ENCODE peak calls at places on chromosomes 3 and 15, in seven cellular contexts. F, O, R, C, E, Q and N are unnamed samples.

GRCh38 chr3:172061724-172062184 is 22.4 kb downstream of the FNDC3B start:
- DNase-seq in Q (no peak), O (no peak), C (no peak), E (no peak), F (peak), R (no peak), N (no peak)

GRCh38 chr3:43413676-43414368 is 127.5 kb downstream of the SNRK start:
- DNase-seq in C (no peak), F (no peak), E (no peak), Q (peak), R (no peak), O (no peak), N (no peak)

GRCh38 chr3:127887321-127887720 is 27.7 kb upstream of the KBTBD12 start:
- DNase-seq in F (no peak), C (no peak), E (no peak), O (no peak), R (no peak), Q (no peak), N (no peak)

GRCh38 chr3:71057526-71057894 is 526.0 kb downstream of the FOXP1 start:
- DNase-seq in R (no peak), E (no peak), Q (no peak), F (no peak), C (no peak), O (no peak), N (peak)

GRCh38 chr3:116849261-116849688 is 139.7 kb downstream of the TUSC7 start:
- DNase-seq in C (no peak), O (no peak), R (no peak), Q (no peak), F (no peak), E (no peak), N (no peak)

GRCh38 chr15:95912280-95912625 is 418.2 kb upstream of the NR2F2 start:
- DNase-seq in Q (no peak), F (no peak), C (no peak), R (no peak), O (no peak), E (no peak), N (no peak)

GRCh38 chr3:177367783-177368182 is 170.5 kb upstream of the TBL1XR1 start:
- DNase-seq in F (no peak), Q (no peak), E (no peak), O (no peak), R (no peak), C (no peak), N (no peak)

GRCh38 chr3:135448520-135448919 is 517.0 kb upstream of the PPP2R3A start:
- DNase-seq in R (no peak), Q (no peak), F (no peak), E (no peak), O (no peak), C (no peak), N (no peak)

GRCh38 chr3:58323795-58324674 is 8.7 kb upstream of the PXK start:
- DNase-seq in R (no peak), F (no peak), Q (no peak), O (no peak), C (no peak), E (no peak), N (no peak)

GRCh38 chr3:115800489-115801080 is 177.3 kb downstream of the GAP43 start:
- DNase-seq in C (no peak), F (peak), E (no peak), O (no peak), R (no peak), Q (no peak), N (peak)

GRCh38 chr15:47407692-47408091 is 309.6 kb upstream of the SEMA6D start:
- DNase-seq in O (no peak), C (no peak), Q (no peak), F (no peak), R (no peak), E (no peak), N (no peak)

GRCh38 chr3:152385761-152386160 is 117.0 kb downstream of the MBNL1 start:
- DNase-seq in E (no peak), C (no peak), F (peak), O (no peak), Q (no peak), R (no peak), N (no peak)

GRCh38 chr3:120350431-120350941 is 1.3 kb upstream of the LRRC58 start:
- DNase-seq in E (no peak), R (peak), C (no peak), F (peak), Q (no peak), O (peak), N (peak)

GRCh38 chr3:55880357-55880756 is 393.3 kb upstream of the WNT5A start:
- DNase-seq in F (no peak), R (no peak), Q (no peak), C (no peak), E (no peak), O (no peak), N (peak)

DNA sequence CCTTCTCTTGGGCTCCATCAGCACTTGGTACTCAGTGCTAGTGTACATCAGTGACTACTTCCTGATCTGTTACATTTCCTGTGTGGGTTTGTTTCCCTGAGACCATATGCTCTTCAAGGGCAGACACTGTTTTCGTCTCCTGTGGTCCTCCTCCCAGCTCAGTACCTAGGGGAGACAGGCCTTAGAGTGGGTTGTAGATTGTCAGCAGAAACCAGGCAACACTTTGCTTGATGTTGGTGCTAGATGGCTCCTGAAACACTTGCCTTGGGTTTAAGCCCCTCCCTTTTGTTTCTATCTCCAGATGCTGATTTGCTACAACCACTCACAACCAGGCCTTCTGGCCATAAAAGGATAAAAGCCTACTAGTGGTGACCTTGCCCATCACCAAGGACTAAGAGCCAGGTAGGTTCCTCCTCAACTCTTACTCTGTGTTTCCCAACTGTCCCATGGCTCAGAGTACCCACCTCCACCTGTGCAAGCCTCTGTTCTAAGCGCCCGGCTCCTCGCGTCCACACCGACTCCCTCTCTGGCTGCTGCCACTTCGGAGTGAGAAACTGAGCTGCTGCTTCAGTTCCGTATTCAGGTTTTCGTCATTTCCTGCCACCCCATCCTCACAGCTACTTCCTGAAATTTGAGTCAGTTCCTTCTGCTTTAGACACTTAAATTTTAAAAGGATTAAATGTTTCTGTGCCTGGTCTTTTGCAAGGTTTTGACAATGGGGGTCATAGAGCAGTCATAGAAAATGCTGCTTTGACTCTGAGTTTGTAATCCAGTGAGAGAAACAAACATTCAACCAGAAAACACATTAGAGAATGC is at the start of gene HCLS1:
- DNase-seq in C (peak), Q (peak), O (peak), F (no peak), R (peak), E (no peak), N (no peak)
- TF ChIP-seq CTCF in C (no peak), Q (no peak), O (no peak), F (no peak), R (no peak), E (no peak), N (no peak)

GRCh38 chr3:146156801-146157310 is 4.1 kb downstream of the PLOD2 start:
- DNase-seq in R (no peak), O (no peak), Q (no peak), E (no peak), F (no peak), C (no peak), N (no peak)
- TF ChIP-seq CTCF in R (no peak), O (no peak), Q (no peak), E (no peak), F (no peak), C (no peak), N (no peak)

GRCh38 chr3:194976049-194976451 is 290.4 kb downstream of the FAM43A start:
- DNase-seq in F (no peak), E (no peak), O (peak), R (no peak), Q (no peak), C (no peak), N (no peak)

GRCh38 chr3:194971965-194972364 is 286.3 kb downstream of the FAM43A start:
- DNase-seq in Q (no peak), F (no peak), C (no peak), E (no peak), R (no peak), O (no peak), N (no peak)

GRCh38 chr3:194976813-194977322 is 291.2 kb downstream of the FAM43A start:
- DNase-seq in E (no peak), F (no peak), R (no peak), C (no peak), Q (no peak), O (no peak), N (no peak)

GRCh38 chr3:194973366-194974000 is 287.8 kb downstream of the FAM43A start:
- DNase-seq in R (no peak), E (no peak), Q (no peak), F (no peak), O (no peak), C (no peak), N (no peak)

DNA sequence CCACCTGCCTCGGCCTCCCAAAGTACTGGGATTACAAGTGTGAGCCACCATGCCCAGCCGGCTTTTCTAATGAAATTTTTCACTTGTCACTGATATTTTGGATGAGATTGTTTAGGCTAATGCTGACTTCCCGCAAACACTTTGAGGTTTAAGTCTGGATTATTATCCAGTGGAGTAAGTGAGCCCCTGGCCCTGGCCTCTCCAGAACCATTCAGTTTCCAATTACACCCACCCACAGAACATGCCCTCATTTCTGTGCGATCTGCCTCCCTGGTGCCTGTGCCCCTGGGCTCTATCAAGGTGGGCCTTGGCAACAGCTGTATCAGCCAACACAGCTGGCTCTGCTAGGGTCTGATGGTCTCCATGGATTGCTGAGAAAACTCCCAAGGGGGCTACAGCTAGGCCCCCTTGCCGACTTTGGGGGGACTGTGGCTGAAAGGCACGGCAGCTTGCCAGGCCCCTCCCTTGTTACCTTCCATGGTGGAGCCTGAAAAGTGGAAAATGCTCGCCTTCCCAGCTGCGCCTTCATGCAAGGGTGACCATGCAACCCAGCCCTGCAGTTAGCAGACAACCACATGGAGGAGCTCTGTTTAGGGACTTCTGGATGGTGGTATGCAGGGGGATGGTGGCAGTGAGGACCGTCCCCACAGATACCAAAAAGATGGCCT is 288.9 kb downstream of the FAM43A start:
- DNase-seq in F (no peak), O (no peak), C (no peak), R (no peak), Q (no peak), E (peak), N (no peak)
- TF ChIP-seq CTCF in F (no peak), O (no peak), C (no peak), R (no peak), Q (no peak), E (no peak), N (no peak)

GRCh38 chr15:38430106-38430760 is 23.7 kb upstream of the FAM98B start:
- DNase-seq in Q (no peak), O (no peak), F (no peak), R (no peak), C (no peak), E (no peak), N (no peak)
- TF ChIP-seq CTCF in Q (no peak), O (no peak), F (no peak), R (no peak), C (no peak), E (no peak), N (no peak)